ENCODE peak calls at places on chromosome 4, in ten cellular contexts. One of them, this sample, is unnamed.

GRCh38 chr4:108113229-108113628 is 55.5 kb downstream of the LEF1 start:
- DNase-seq in A673: no peak
- DNase-seq in suprapubic skin: no peak
- DNase-seq in HFF-Myc: no peak
- DNase-seq in GM20000: no peak
- DNase-seq in glutamatergic neuron: no peak
- DNase-seq in endothelial cell: no peak
- DNase-seq in psoas muscle: peak
- DNase-seq in upper lobe of right lung: no peak
- DNase-seq in thoracic aorta: no peak
- DNase-seq in this sample: no peak

GRCh38 chr4:141154725-141155124 is 21.5 kb upstream of the RNF150 start:
- DNase-seq in A673: no peak
- DNase-seq in suprapubic skin: no peak
- DNase-seq in HFF-Myc: no peak
- DNase-seq in GM20000: no peak
- DNase-seq in glutamatergic neuron: no peak
- DNase-seq in endothelial cell: no peak
- DNase-seq in psoas muscle: no peak
- DNase-seq in upper lobe of right lung: no peak
- DNase-seq in thoracic aorta: no peak
- DNase-seq in this sample: no peak

GRCh38 chr4:150569384-150569987 is 12.5 kb upstream of the MAB21L2 start:
- DNase-seq in A673: no peak
- DNase-seq in suprapubic skin: no peak
- DNase-seq in HFF-Myc: no peak
- DNase-seq in GM20000: no peak
- DNase-seq in glutamatergic neuron: no peak
- DNase-seq in endothelial cell: no peak
- DNase-seq in psoas muscle: no peak
- DNase-seq in upper lobe of right lung: no peak
- DNase-seq in thoracic aorta: no peak
- DNase-seq in this sample: no peak

GRCh38 chr4:115657991-115658390 is 544.6 kb upstream of the NDST4 start:
- DNase-seq in A673: no peak
- DNase-seq in suprapubic skin: no peak
- DNase-seq in HFF-Myc: no peak
- DNase-seq in GM20000: no peak
- DNase-seq in glutamatergic neuron: no peak
- DNase-seq in endothelial cell: no peak
- DNase-seq in psoas muscle: no peak
- DNase-seq in upper lobe of right lung: no peak
- DNase-seq in thoracic aorta: no peak
- DNase-seq in this sample: peak

GRCh38 chr4:24473309-24473721 is 111.0 kb downstream of the DHX15 start:
- DNase-seq in A673: peak
- DNase-seq in suprapubic skin: no peak
- DNase-seq in HFF-Myc: no peak
- DNase-seq in GM20000: no peak
- DNase-seq in glutamatergic neuron: no peak
- DNase-seq in endothelial cell: no peak
- DNase-seq in psoas muscle: no peak
- DNase-seq in upper lobe of right lung: no peak
- DNase-seq in thoracic aorta: no peak
- DNase-seq in this sample: no peak

GRCh38 chr4:11746734-11747133 is 318.0 kb upstream of the HS3ST1 start:
- DNase-seq in A673: no peak
- DNase-seq in suprapubic skin: no peak
- DNase-seq in HFF-Myc: peak
- DNase-seq in GM20000: no peak
- DNase-seq in glutamatergic neuron: no peak
- DNase-seq in endothelial cell: no peak
- DNase-seq in psoas muscle: no peak
- DNase-seq in upper lobe of right lung: no peak
- DNase-seq in thoracic aorta: no peak
- DNase-seq in this sample: no peak

GRCh38 chr4:6916587-6917444 is 7.2 kb downstream of the TBC1D14 start:
- DNase-seq in A673: peak
- DNase-seq in suprapubic skin: no peak
- DNase-seq in HFF-Myc: no peak
- DNase-seq in GM20000: no peak
- DNase-seq in glutamatergic neuron: no peak
- DNase-seq in endothelial cell: no peak
- DNase-seq in psoas muscle: peak
- DNase-seq in upper lobe of right lung: no peak
- DNase-seq in thoracic aorta: no peak
- DNase-seq in this sample: no peak

GRCh38 chr4:11623726-11624037 is 195.0 kb upstream of the HS3ST1 start:
- DNase-seq in A673: no peak
- DNase-seq in suprapubic skin: no peak
- DNase-seq in HFF-Myc: no peak
- DNase-seq in GM20000: peak
- DNase-seq in glutamatergic neuron: no peak
- DNase-seq in endothelial cell: peak
- DNase-seq in psoas muscle: no peak
- DNase-seq in upper lobe of right lung: no peak
- DNase-seq in thoracic aorta: no peak
- DNase-seq in this sample: no peak

DNA sequence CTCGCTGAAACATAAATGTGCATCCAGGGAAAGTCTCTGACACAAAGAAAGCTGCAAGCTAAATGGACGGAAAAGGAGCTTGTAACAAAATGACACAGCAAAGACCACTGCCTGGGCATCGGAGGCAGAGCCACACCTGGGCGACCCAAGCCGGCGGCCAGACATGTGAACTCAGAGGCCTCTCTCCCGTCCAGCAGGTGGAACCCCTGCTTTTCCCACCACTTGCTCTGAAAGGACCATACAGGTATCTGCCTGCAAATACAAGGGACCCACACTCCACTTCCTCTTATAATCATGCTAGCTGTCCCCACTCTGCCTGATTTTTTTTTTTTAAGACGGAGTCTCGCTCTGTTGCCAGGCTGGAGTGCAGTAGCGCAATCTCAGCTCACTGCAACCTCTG is 12.0 kb downstream of the CPLX1 start:
- DNase-seq in A673: no peak
- DNase-seq in suprapubic skin: no peak
- DNase-seq in HFF-Myc: no peak
- DNase-seq in GM20000: no peak
- DNase-seq in glutamatergic neuron: no peak
- DNase-seq in endothelial cell: no peak
- DNase-seq in psoas muscle: no peak
- DNase-seq in upper lobe of right lung: peak
- DNase-seq in thoracic aorta: no peak
- DNase-seq in this sample: peak
- TF ChIP-seq CTCF in A673: no peak
- TF ChIP-seq CTCF in suprapubic skin: no peak
- TF ChIP-seq CTCF in HFF-Myc: no peak
- TF ChIP-seq CTCF in GM20000: no peak
- TF ChIP-seq CTCF in glutamatergic neuron: no peak
- TF ChIP-seq CTCF in endothelial cell: no peak
- TF ChIP-seq CTCF in psoas muscle: no peak
- TF ChIP-seq CTCF in upper lobe of right lung: no peak
- TF ChIP-seq CTCF in thoracic aorta: no peak
- TF ChIP-seq CTCF in this sample: no peak

GRCh38 chr4:82381661-82382284 is 8.0 kb upstream of the HNRNPD start:
- DNase-seq in A673: no peak
- DNase-seq in suprapubic skin: no peak
- DNase-seq in HFF-Myc: no peak
- DNase-seq in GM20000: no peak
- DNase-seq in glutamatergic neuron: no peak
- DNase-seq in endothelial cell: no peak
- DNase-seq in psoas muscle: no peak
- DNase-seq in upper lobe of right lung: no peak
- DNase-seq in thoracic aorta: no peak
- DNase-seq in this sample: no peak

GRCh38 chr4:82382756-82383155 is 9.0 kb upstream of the HNRNPD start:
- DNase-seq in A673: no peak
- DNase-seq in suprapubic skin: no peak
- DNase-seq in HFF-Myc: no peak
- DNase-seq in GM20000: no peak
- DNase-seq in glutamatergic neuron: no peak
- DNase-seq in endothelial cell: no peak
- DNase-seq in psoas muscle: no peak
- DNase-seq in upper lobe of right lung: no peak
- DNase-seq in thoracic aorta: no peak
- DNase-seq in this sample: no peak

GRCh38 chr4:82380831-82381230 is 7.0 kb upstream of the HNRNPD start:
- DNase-seq in A673: no peak
- DNase-seq in suprapubic skin: no peak
- DNase-seq in HFF-Myc: no peak
- DNase-seq in GM20000: no peak
- DNase-seq in glutamatergic neuron: no peak
- DNase-seq in endothelial cell: no peak
- DNase-seq in psoas muscle: no peak
- DNase-seq in upper lobe of right lung: no peak
- DNase-seq in thoracic aorta: no peak
- DNase-seq in this sample: peak

GRCh38 chr4:82381235-82381634 is 7.4 kb upstream of the HNRNPD start:
- DNase-seq in A673: no peak
- DNase-seq in suprapubic skin: no peak
- DNase-seq in HFF-Myc: no peak
- DNase-seq in GM20000: no peak
- DNase-seq in glutamatergic neuron: no peak
- DNase-seq in endothelial cell: no peak
- DNase-seq in psoas muscle: no peak
- DNase-seq in upper lobe of right lung: no peak
- DNase-seq in thoracic aorta: no peak
- DNase-seq in this sample: no peak

DNA sequence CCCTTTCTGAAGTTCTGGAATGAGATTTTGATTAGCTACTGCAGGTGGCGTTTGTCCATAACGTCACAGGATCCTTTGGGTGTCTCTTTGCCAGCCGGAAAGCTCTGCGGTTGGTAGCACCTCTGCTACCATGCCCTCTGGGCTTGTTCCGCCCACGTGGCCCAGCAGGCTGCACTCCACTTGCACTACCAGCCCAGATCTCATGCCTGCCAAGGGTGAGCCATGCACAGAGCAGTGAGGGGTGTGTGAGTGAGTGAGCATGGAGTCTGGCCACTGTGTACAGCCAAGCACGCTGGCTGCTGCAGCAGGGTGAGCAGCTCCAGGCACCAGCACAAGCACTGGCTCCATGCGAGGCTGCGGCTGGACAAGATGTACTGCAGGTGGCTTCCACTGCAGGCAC is 6.6 kb upstream of the HNRNPD start:
- DNase-seq in A673: no peak
- DNase-seq in suprapubic skin: no peak
- DNase-seq in HFF-Myc: no peak
- DNase-seq in GM20000: no peak
- DNase-seq in glutamatergic neuron: no peak
- DNase-seq in endothelial cell: no peak
- DNase-seq in psoas muscle: peak
- DNase-seq in upper lobe of right lung: no peak
- DNase-seq in thoracic aorta: no peak
- DNase-seq in this sample: no peak
- TF ChIP-seq CTCF in A673: no peak
- TF ChIP-seq CTCF in suprapubic skin: no peak
- TF ChIP-seq CTCF in HFF-Myc: no peak
- TF ChIP-seq CTCF in GM20000: no peak
- TF ChIP-seq CTCF in glutamatergic neuron: no peak
- TF ChIP-seq CTCF in endothelial cell: no peak
- TF ChIP-seq CTCF in psoas muscle: no peak
- TF ChIP-seq CTCF in upper lobe of right lung: no peak
- TF ChIP-seq CTCF in thoracic aorta: no peak
- TF ChIP-seq CTCF in this sample: no peak

GRCh38 chr4:83768146-83768545 is 232.2 kb downstream of the GPAT3 start:
- DNase-seq in A673: no peak
- DNase-seq in suprapubic skin: no peak
- DNase-seq in HFF-Myc: no peak
- DNase-seq in GM20000: no peak
- DNase-seq in glutamatergic neuron: no peak
- DNase-seq in endothelial cell: no peak
- DNase-seq in psoas muscle: no peak
- DNase-seq in upper lobe of right lung: no peak
- DNase-seq in thoracic aorta: no peak
- DNase-seq in this sample: no peak

GRCh38 chr4:83772680-83773079 is 236.8 kb downstream of the GPAT3 start:
- DNase-seq in A673: peak
- DNase-seq in suprapubic skin: no peak
- DNase-seq in HFF-Myc: no peak
- DNase-seq in GM20000: no peak
- DNase-seq in glutamatergic neuron: peak
- DNase-seq in endothelial cell: no peak
- DNase-seq in psoas muscle: no peak
- DNase-seq in upper lobe of right lung: no peak
- DNase-seq in thoracic aorta: no peak
- DNase-seq in this sample: no peak

GRCh38 chr4:83767017-83767541 is 231.2 kb downstream of the GPAT3 start:
- DNase-seq in A673: no peak
- DNase-seq in suprapubic skin: no peak
- DNase-seq in HFF-Myc: no peak
- DNase-seq in GM20000: no peak
- DNase-seq in glutamatergic neuron: no peak
- DNase-seq in endothelial cell: no peak
- DNase-seq in psoas muscle: no peak
- DNase-seq in upper lobe of right lung: no peak
- DNase-seq in thoracic aorta: no peak
- DNase-seq in this sample: no peak

DNA sequence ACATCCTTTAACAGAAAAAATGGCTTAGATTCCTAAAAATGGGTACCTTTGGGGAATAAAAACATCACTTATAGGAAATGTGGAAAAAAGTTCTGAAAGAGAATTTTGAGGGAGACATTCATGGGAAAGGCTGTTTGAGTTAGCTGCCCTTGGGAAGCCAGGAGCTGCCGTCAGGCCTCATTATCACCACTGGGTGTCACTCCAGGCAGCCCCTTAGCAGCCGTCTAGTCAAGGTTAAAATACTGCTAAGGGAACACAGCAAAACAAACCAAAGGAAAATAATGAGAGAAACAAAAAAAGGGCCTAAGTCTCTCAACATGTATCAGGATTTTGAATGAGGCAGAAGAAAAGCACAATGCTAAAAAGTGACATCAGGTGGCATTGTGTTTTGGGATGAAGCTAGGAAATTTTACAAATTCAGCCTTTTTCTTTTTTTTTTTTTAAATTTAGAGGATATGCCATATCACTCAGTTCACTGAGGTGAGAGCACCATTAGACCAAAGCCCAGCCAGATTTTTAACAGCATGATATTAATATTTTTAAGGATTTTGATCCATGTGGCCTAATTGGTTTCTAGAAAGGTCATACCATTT is 235.3 kb downstream of the GPAT3 start:
- DNase-seq in A673: peak
- DNase-seq in suprapubic skin: no peak
- DNase-seq in HFF-Myc: peak
- DNase-seq in GM20000: peak
- DNase-seq in glutamatergic neuron: peak
- DNase-seq in endothelial cell: peak
- DNase-seq in psoas muscle: no peak
- DNase-seq in upper lobe of right lung: no peak
- DNase-seq in thoracic aorta: no peak
- DNase-seq in this sample: no peak
- TF ChIP-seq CTCF in A673: peak
- TF ChIP-seq CTCF in suprapubic skin: peak
- TF ChIP-seq CTCF in HFF-Myc: peak
- TF ChIP-seq CTCF in GM20000: no peak
- TF ChIP-seq CTCF in glutamatergic neuron: peak
- TF ChIP-seq CTCF in endothelial cell: peak
- TF ChIP-seq CTCF in psoas muscle: peak
- TF ChIP-seq CTCF in upper lobe of right lung: peak
- TF ChIP-seq CTCF in thoracic aorta: no peak
- TF ChIP-seq CTCF in this sample: peak

GRCh38 chr4:159252491-159252890 is 149.6 kb downstream of the RAPGEF2 start:
- DNase-seq in A673: peak
- DNase-seq in suprapubic skin: no peak
- DNase-seq in HFF-Myc: no peak
- DNase-seq in GM20000: peak
- DNase-seq in glutamatergic neuron: no peak
- DNase-seq in endothelial cell: no peak
- DNase-seq in psoas muscle: no peak
- DNase-seq in upper lobe of right lung: no peak
- DNase-seq in thoracic aorta: no peak
- DNase-seq in this sample: no peak

GRCh38 chr4:159250751-159251325 is 148.0 kb downstream of the RAPGEF2 start:
- DNase-seq in A673: no peak
- DNase-seq in suprapubic skin: no peak
- DNase-seq in HFF-Myc: no peak
- DNase-seq in GM20000: no peak
- DNase-seq in glutamatergic neuron: no peak
- DNase-seq in endothelial cell: no peak
- DNase-seq in psoas muscle: no peak
- DNase-seq in upper lobe of right lung: no peak
- DNase-seq in thoracic aorta: no peak
- DNase-seq in this sample: no peak

GRCh38 chr4:159258889-159259560 is 156.1 kb downstream of the RAPGEF2 start:
- DNase-seq in A673: no peak
- DNase-seq in suprapubic skin: no peak
- DNase-seq in HFF-Myc: no peak
- DNase-seq in GM20000: no peak
- DNase-seq in glutamatergic neuron: no peak
- DNase-seq in endothelial cell: no peak
- DNase-seq in psoas muscle: no peak
- DNase-seq in upper lobe of right lung: no peak
- DNase-seq in thoracic aorta: no peak
- DNase-seq in this sample: no peak

DNA sequence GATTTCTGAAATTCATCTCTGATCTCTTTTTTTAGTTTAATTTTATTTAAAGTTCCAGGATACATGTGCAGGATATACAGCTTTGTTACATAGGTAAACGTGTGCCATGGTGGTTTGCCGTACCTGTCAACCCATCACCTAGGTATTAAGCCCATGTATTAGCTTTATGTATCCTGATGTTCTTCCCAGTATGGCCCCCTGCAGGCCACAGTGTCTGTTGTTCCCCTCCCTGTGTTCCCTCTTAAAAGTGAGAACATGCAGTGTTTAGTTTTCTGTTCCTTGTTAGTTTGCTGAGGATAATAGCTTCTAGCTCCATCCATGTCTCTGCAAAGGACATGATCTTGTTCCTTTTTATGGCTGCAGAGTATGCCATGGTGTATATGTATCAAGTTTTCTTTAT is 153.2 kb downstream of the RAPGEF2 start:
- DNase-seq in A673: no peak
- DNase-seq in suprapubic skin: no peak
- DNase-seq in HFF-Myc: no peak
- DNase-seq in GM20000: no peak
- DNase-seq in glutamatergic neuron: no peak
- DNase-seq in endothelial cell: no peak
- DNase-seq in psoas muscle: no peak
- DNase-seq in upper lobe of right lung: no peak
- DNase-seq in thoracic aorta: no peak
- DNase-seq in this sample: no peak
- TF ChIP-seq CTCF in A673: peak
- TF ChIP-seq CTCF in suprapubic skin: no peak
- TF ChIP-seq CTCF in HFF-Myc: no peak
- TF ChIP-seq CTCF in GM20000: no peak
- TF ChIP-seq CTCF in glutamatergic neuron: no peak
- TF ChIP-seq CTCF in endothelial cell: no peak
- TF ChIP-seq CTCF in psoas muscle: no peak
- TF ChIP-seq CTCF in upper lobe of right lung: no peak
- TF ChIP-seq CTCF in thoracic aorta: no peak
- TF ChIP-seq CTCF in this sample: no peak